ENCODE peak calls at places on chromosomes 5 and 9, in ten cellular contexts. Z is psoas muscle; M is CD4-positive, alpha-beta T cell; C is GM23248; T is IMR-90; O is naive thymus-derived CD4-positive, alpha-beta T cell; F is CD8-positive, alpha-beta memory T cell; N is prostate gland; Q is body of pancreas; S is lower lobe of right lung. Y is an unnamed sample.

GRCh38 chr5:90640484-90641059 is 82.0 kb downstream of the ADGRV1 start:
- DNase-seq in Z (no peak), M (no peak), C (no peak), T (no peak), O (no peak), F (no peak), N (peak), Q (peak), S (no peak), Y (no peak)

GRCh38 chr9:136784997-136785361 is 6.2 kb upstream of the TMEM141 start:
- DNase-seq in Z (no peak), M (no peak), C (no peak), T (no peak), O (no peak), F (no peak), N (no peak), Q (no peak), S (no peak), Y (no peak)

GRCh38 chr9:95605826-95606555 is 89.2 kb upstream of the PTCH1 start:
- DNase-seq in Z (no peak), M (no peak), C (no peak), T (no peak), O (no peak), F (no peak), N (no peak), Q (no peak), S (no peak), Y (no peak)

GRCh38 chr5:157900644-157901043 is 41.7 kb upstream of the CLINT1 start:
- DNase-seq in Z (no peak), M (no peak), C (no peak), T (no peak), O (no peak), F (no peak), N (no peak), Q (no peak), S (no peak), Y (no peak)

GRCh38 chr5:133336969-133337410 is 275.4 kb downstream of the FSTL4 start:
- DNase-seq in Z (no peak), M (no peak), C (no peak), T (no peak), O (no peak), F (no peak), N (no peak), Q (no peak), S (no peak), Y (no peak)

GRCh38 chr5:128905225-128906110 is 59.8 kb upstream of the SLC27A6 start:
- DNase-seq in Z (no peak), M (no peak), C (peak), T (peak), O (peak), F (peak), N (peak), Q (peak), S (no peak), Y (no peak)

GRCh38 chr9:8845376-8845775 is 1045.8 kb upstream of the DMAC1 start:
- DNase-seq in Z (no peak), M (no peak), C (no peak), T (no peak), O (no peak), F (no peak), N (no peak), Q (peak), S (no peak), Y (no peak)

GRCh38 chr9:98627291-98627690 is 81.4 kb downstream of the GABBR2 start:
- DNase-seq in Z (no peak), M (no peak), C (peak), T (peak), O (no peak), F (no peak), N (no peak), Q (no peak), S (no peak), Y (no peak)

GRCh38 chr9:70677336-70677735 is 262.9 kb upstream of the KLF9 start:
- DNase-seq in Z (no peak), M (no peak), C (no peak), T (peak), O (no peak), F (no peak), N (no peak), Q (no peak), S (no peak), Y (no peak)

GRCh38 chr5:179731791-179732411 is 721 bp upstream of the MAML1 start:
- DNase-seq in Z (peak), M (no peak), C (peak), T (peak), O (no peak), F (no peak), N (no peak), Q (peak), S (peak), Y (no peak)

GRCh38 chr9:79131375-79131774 is 440.4 kb upstream of the TLE4 start:
- DNase-seq in Z (no peak), M (no peak), C (no peak), T (no peak), O (no peak), F (no peak), N (no peak), Q (no peak), S (no peak), Y (no peak)

GRCh38 chr5:137660349-137660817 is 75.5 kb downstream of the KLHL3 start:
- DNase-seq in Z (peak), M (peak), C (peak), T (peak), O (peak), F (peak), N (peak), Q (peak), S (peak), Y (peak)

GRCh38 chr5:36239370-36240293 is 2.1 kb downstream of the NADK2 start:
- DNase-seq in Z (no peak), M (no peak), C (peak), T (no peak), O (peak), F (no peak), N (no peak), Q (no peak), S (no peak), Y (no peak)

GRCh38 chr5:107885601-107886000 is 214.9 kb upstream of the EFNA5 start:
- DNase-seq in Z (no peak), M (no peak), C (no peak), T (no peak), O (no peak), F (no peak), N (no peak), Q (no peak), S (no peak), Y (no peak)

GRCh38 chr9:78871452-78872331 is 574.8 kb downstream of the PSAT1 start:
- DNase-seq in Z (no peak), M (no peak), C (peak), T (peak), O (no peak), F (no peak), N (no peak), Q (peak), S (no peak), Y (no peak)

GRCh38 chr5:181223729-181224389 is 778 bp downstream of the TRIM41 start:
- DNase-seq in Z (peak), M (no peak), C (peak), T (peak), O (no peak), F (no peak), N (no peak), Q (peak), S (peak), Y (no peak)

GRCh38 chr9:104075801-104076753 is 18.0 kb upstream of the SMC2 start:
- DNase-seq in Z (no peak), M (no peak), C (peak), T (peak), O (no peak), F (no peak), N (no peak), Q (no peak), S (no peak), Y (no peak)

GRCh38 chr5:126285307-126285706 is 137.9 kb upstream of the GRAMD2B start:
- DNase-seq in Z (no peak), M (no peak), C (no peak), T (no peak), O (no peak), F (no peak), N (no peak), Q (no peak), S (no peak), Y (no peak)

GRCh38 chr9:136685792-136686533 is 1.3 kb downstream of the AGPAT2 start:
- DNase-seq in Z (no peak), M (no peak), C (peak), T (no peak), O (no peak), F (no peak), N (no peak), Q (peak), S (no peak), Y (no peak)

GRCh38 chr5:152514827-152515397 is 109.8 kb upstream of the NMUR2 start:
- DNase-seq in Z (no peak), M (no peak), C (peak), T (peak), O (no peak), F (no peak), N (no peak), Q (no peak), S (no peak), Y (no peak)

GRCh38 chr5:157917909-157918809 is 59.2 kb upstream of the CLINT1 start:
- DNase-seq in Z (peak), M (peak), C (peak), T (peak), O (peak), F (peak), N (peak), Q (peak), S (peak), Y (peak)

GRCh38 chr5:173941102-173941501 is 47.9 kb upstream of the C5orf47 start:
- DNase-seq in Z (no peak), M (no peak), C (no peak), T (no peak), O (no peak), F (no peak), N (no peak), Q (no peak), S (no peak), Y (no peak)

GRCh38 chr9:13088734-13089427 is 190.6 kb downstream of the MPDZ start:
- DNase-seq in Z (no peak), M (no peak), C (peak), T (peak), O (no peak), F (no peak), N (peak), Q (no peak), S (no peak), Y (no peak)

GRCh38 chr9:89364664-89365531 is 46.6 kb downstream of the SECISBP2 start:
- DNase-seq in Z (no peak), M (no peak), C (no peak), T (no peak), O (no peak), F (no peak), N (no peak), Q (no peak), S (no peak), Y (no peak)

GRCh38 chr5:94751456-94751855 is 133.0 kb downstream of the SLF1 start:
- DNase-seq in Z (no peak), M (no peak), C (no peak), T (no peak), O (no peak), F (no peak), N (no peak), Q (no peak), S (no peak), Y (no peak)

GRCh38 chr9:73541923-73542322 is 390.3 kb downstream of the ANXA1 start:
- DNase-seq in Z (no peak), M (no peak), C (no peak), T (no peak), O (no peak), F (no peak), N (no peak), Q (no peak), S (no peak), Y (no peak)

GRCh38 chr5:59842999-59843398 is 50.5 kb downstream of the PDE4D start:
- DNase-seq in Z (no peak), M (no peak), C (peak), T (peak), O (no peak), F (no peak), N (no peak), Q (no peak), S (no peak), Y (no peak)

GRCh38 chr9:127448112-127448805 is 2.9 kb downstream of the RPL12 start:
- DNase-seq in Z (no peak), M (no peak), C (peak), T (no peak), O (no peak), F (no peak), N (no peak), Q (no peak), S (no peak), Y (no peak)

GRCh38 chr5:67000794-67001475 is 195.7 kb downstream of the CD180 start:
- DNase-seq in Z (no peak), M (no peak), C (no peak), T (no peak), O (no peak), F (no peak), N (no peak), Q (no peak), S (no peak), Y (no peak)

GRCh38 chr5:67003906-67004729 is 192.5 kb downstream of the CD180 start:
- DNase-seq in Z (peak), M (peak), C (peak), T (peak), O (peak), F (peak), N (peak), Q (peak), S (peak), Y (peak)

GRCh38 chr5:67003373-67003905 is 193.2 kb downstream of the CD180 start:
- DNase-seq in Z (no peak), M (no peak), C (no peak), T (no peak), O (no peak), F (no peak), N (no peak), Q (no peak), S (no peak), Y (no peak)

GRCh38 chr5:67004730-67005350 is 191.8 kb downstream of the CD180 start:
- DNase-seq in Z (no peak), M (no peak), C (no peak), T (no peak), O (no peak), F (peak), N (no peak), Q (no peak), S (no peak), Y (no peak)

DNA sequence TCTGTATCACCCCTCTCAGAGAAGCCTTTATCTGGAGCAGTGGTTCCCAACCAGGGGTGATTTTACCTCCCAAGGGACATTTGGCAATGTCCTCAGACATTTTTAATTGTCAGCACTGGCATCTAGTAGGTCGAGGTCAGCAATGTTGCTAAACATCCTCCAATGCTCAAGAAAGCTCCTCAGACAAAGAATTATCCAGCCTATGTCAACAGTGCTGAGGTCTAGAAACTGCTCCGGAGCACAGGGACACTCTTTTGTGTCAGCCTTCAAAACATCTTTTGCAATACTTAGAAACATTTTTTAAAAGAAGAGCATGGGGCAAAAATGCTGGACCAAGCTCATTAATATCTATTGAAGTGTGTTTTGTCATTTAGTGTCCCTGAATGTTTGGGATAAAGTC is 193.8 kb downstream of the CD180 start:
- DNase-seq in Z (no peak), M (no peak), C (peak), T (no peak), O (no peak), F (no peak), N (no peak), Q (no peak), S (no peak), Y (no peak)
- H3K27ac ChIP-seq in Z (peak), M (no peak), C (no peak), T (no peak), O (peak), F (no peak), N (peak), Q (no peak), S (peak), Y (peak)

GRCh38 chr9:109313351-109313750 is 7.5 kb downstream of the EPB41L4B start:
- DNase-seq in Z (no peak), M (no peak), C (no peak), T (no peak), O (no peak), F (no peak), N (no peak), Q (no peak), S (no peak), Y (no peak)
- H3K27ac ChIP-seq in Z (no peak), M (no peak), C (no peak), T (no peak), O (no peak), F (no peak), N (no peak), Q (peak), S (no peak), Y (peak)

GRCh38 chr5:141636106-141636412 is 590 bp downstream of the HDAC3 start:
- DNase-seq in Z (no peak), M (no peak), C (no peak), T (no peak), O (no peak), F (no peak), N (no peak), Q (no peak), S (no peak), Y (no peak)

GRCh38 chr5:141634162-141634561 is 2.5 kb downstream of the HDAC3 start:
- DNase-seq in Z (no peak), M (no peak), C (no peak), T (no peak), O (no peak), F (no peak), N (no peak), Q (no peak), S (no peak), Y (no peak)

GRCh38 chr5:141634720-141635119 is 1.9 kb downstream of the HDAC3 start:
- DNase-seq in Z (no peak), M (no peak), C (no peak), T (no peak), O (no peak), F (no peak), N (no peak), Q (no peak), S (no peak), Y (no peak)

GRCh38 chr5:141636413-141637265 is at the start of the genes HDAC3 and RELL2:
- DNase-seq in Z (peak), M (peak), C (peak), T (peak), O (peak), F (peak), N (peak), Q (peak), S (peak), Y (peak)

GRCh38 chr5:141635646-141636045 is 1.0 kb downstream of the HDAC3 start:
- DNase-seq in Z (no peak), M (no peak), C (no peak), T (no peak), O (no peak), F (no peak), N (no peak), Q (no peak), S (no peak), Y (no peak)
- H3K27ac ChIP-seq in Z (no peak), M (no peak), C (peak), T (no peak), O (peak), F (peak), N (no peak), Q (no peak), S (no peak), Y (peak)

GRCh38 chr5:150637245-150638052 is 3.0 kb upstream of the SYNPO start:
- DNase-seq in Z (no peak), M (no peak), C (peak), T (peak), O (no peak), F (no peak), N (no peak), Q (peak), S (no peak), Y (no peak)

GRCh38 chr5:150636391-150637244 is 3.8 kb upstream of the SYNPO start:
- DNase-seq in Z (peak), M (no peak), C (peak), T (peak), O (no peak), F (no peak), N (peak), Q (peak), S (no peak), Y (peak)

GRCh38 chr5:150639317-150639738 is 1.1 kb upstream of the SYNPO start:
- DNase-seq in Z (no peak), M (no peak), C (no peak), T (no peak), O (no peak), F (no peak), N (no peak), Q (no peak), S (no peak), Y (no peak)

GRCh38 chr5:150638488-150639316 is 1.8 kb upstream of the SYNPO start:
- DNase-seq in Z (no peak), M (no peak), C (no peak), T (no peak), O (no peak), F (no peak), N (no peak), Q (no peak), S (no peak), Y (no peak)

DNA sequence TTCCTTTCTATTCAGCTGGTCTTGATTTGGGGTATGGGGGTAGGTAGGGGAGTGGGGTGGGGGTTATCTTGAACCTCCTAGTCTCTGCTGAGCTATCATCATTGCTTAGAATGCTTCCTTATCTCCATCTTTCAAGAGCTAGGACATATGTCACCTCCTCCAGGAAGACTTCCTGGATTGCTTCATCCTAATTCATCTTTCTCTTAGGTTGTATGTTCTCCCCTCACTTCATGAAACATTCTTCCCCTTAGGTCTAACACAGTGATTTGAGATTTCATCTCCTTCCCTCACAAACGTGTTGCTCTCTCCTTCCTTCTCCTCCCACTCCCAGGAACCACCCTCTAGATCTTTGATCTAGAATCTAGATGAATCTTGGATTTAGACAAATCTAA is 2.4 kb upstream of the SYNPO start:
- DNase-seq in Z (no peak), M (no peak), C (no peak), T (no peak), O (no peak), F (no peak), N (no peak), Q (no peak), S (no peak), Y (no peak)
- H3K27ac ChIP-seq in Z (peak), M (no peak), C (peak), T (peak), O (no peak), F (no peak), N (peak), Q (peak), S (peak), Y (peak)

DNA sequence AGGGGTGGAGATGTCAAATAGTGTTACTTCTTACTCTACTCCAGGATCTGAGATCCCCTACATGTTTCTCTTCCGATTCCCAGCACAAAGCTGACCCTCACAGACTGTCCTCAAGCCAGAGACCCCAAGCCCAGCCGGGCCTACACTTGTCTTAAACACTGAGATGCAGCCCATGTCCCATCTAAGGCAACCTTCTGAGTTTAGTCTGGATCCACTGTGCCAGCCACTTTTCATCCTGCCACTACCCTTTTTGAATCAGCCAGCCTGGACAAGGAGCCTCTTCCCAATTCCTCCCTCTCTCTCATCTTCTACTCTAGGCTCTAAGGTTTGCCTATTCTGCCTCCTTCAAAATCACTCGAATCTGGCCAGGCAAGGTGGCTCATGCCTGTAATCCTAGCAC is 6.2 kb upstream of the MYORG start:
- DNase-seq in Z (no peak), M (no peak), C (no peak), T (no peak), O (no peak), F (no peak), N (no peak), Q (no peak), S (no peak), Y (no peak)
- H3K27ac ChIP-seq in Z (no peak), M (no peak), C (no peak), T (no peak), O (no peak), F (no peak), N (no peak), Q (no peak), S (no peak), Y (no peak)

GRCh38 chr9:133236291-133237071 is 27.4 kb upstream of the OBP2B start:
- DNase-seq in Z (no peak), M (no peak), C (no peak), T (no peak), O (no peak), F (no peak), N (no peak), Q (no peak), S (peak), Y (no peak)

GRCh38 chr9:133237271-133237731 is 28.3 kb upstream of the OBP2B start:
- DNase-seq in Z (no peak), M (no peak), C (peak), T (no peak), O (no peak), F (no peak), N (no peak), Q (no peak), S (peak), Y (peak)

GRCh38 chr9:133233681-133234432 is 24.8 kb upstream of the OBP2B start:
- DNase-seq in Z (no peak), M (no peak), C (no peak), T (no peak), O (no peak), F (no peak), N (no peak), Q (no peak), S (no peak), Y (no peak)

GRCh38 chr9:133234577-133235322 is 25.7 kb upstream of the OBP2B start:
- DNase-seq in Z (no peak), M (no peak), C (no peak), T (no peak), O (no peak), F (no peak), N (no peak), Q (no peak), S (no peak), Y (no peak)

GRCh38 chr9:133235549-133236222 is 26.6 kb upstream of the OBP2B start:
- DNase-seq in Z (no peak), M (no peak), C (no peak), T (no peak), O (no peak), F (no peak), N (no peak), Q (no peak), S (no peak), Y (no peak)
- H3K27ac ChIP-seq in Z (no peak), M (no peak), C (no peak), T (no peak), O (no peak), F (no peak), N (no peak), Q (no peak), S (no peak), Y (no peak)

Y was measured in tibial nerve.